ENCODE peak calls at places on chromosomes 1 and 21, in eight cellular contexts. J is right cardiac atrium; Y is CD8-positive, alpha-beta T cell; R is right lobe of liver; Z is endothelial cell of umbilical vein; B is body of pancreas; E is ascending aorta; O is lung. V is an unnamed sample.

GRCh38 chr1:28642847-28643635 is at the start of gene TAF12:
- DNase-seq in J (peak; percentile 91), Y (peak; percentile 95), R (peak; percentile 95), Z (peak; percentile 98), B (peak; percentile 95), E (peak; percentile 67), O (peak; percentile 90), V (peak; percentile 95)

GRCh38 chr1:43441166-43441893 is 12.4 kb downstream of the HYI start:
- DNase-seq in J (no peak), Y (no peak), R (no peak), Z (no peak), B (no peak), E (no peak), O (no peak), V (no peak)

GRCh38 chr1:63622847-63623566 is 29.8 kb downstream of the PGM1 start:
- DNase-seq in J (no peak), Y (no peak), R (no peak), Z (no peak), B (peak; percentile 18), E (no peak), O (no peak), V (no peak)

GRCh38 chr1:59289570-59289969 is 7.3 kb upstream of the FGGY start:
- DNase-seq in J (no peak), Y (no peak), R (no peak), Z (no peak), B (no peak), E (no peak), O (no peak), V (no peak)

GRCh38 chr1:147080013-147080661 is 92.1 kb downstream of the PRKAB2 start:
- DNase-seq in J (no peak), Y (no peak), R (no peak), Z (no peak), B (no peak), E (no peak), O (no peak), V (no peak)

GRCh38 chr1:89550995-89551394 is 26.4 kb downstream of the LRRC8B start:
- DNase-seq in J (no peak), Y (no peak), R (no peak), Z (no peak), B (no peak), E (no peak), O (no peak), V (no peak)

GRCh38 chr1:228405979-228406265 is 713 bp downstream of the TRIM11 start:
- DNase-seq in J (peak; percentile 23), Y (no peak), R (no peak), Z (no peak), B (no peak), E (no peak), O (no peak), V (no peak)

GRCh38 chr1:1074631-1075147 is 583 bp upstream of the RNF223 start:
- DNase-seq in J (peak; percentile 10), Y (no peak), R (peak; percentile 45), Z (no peak), B (no peak), E (no peak), O (no peak), V (no peak)

GRCh38 chr1:85569122-85569521 is 11.4 kb upstream of the CCN1 start:
- DNase-seq in J (no peak), Y (no peak), R (no peak), Z (peak; percentile 83), B (no peak), E (no peak), O (no peak), V (no peak)

GRCh38 chr21:37006521-37007291 is at the start of gene RIPPLY3:
- DNase-seq in J (no peak), Y (no peak), R (no peak), Z (no peak), B (no peak), E (no peak), O (no peak), V (no peak)

GRCh38 chr1:29475256-29475800 is 239.0 kb downstream of the PTPRU start:
- DNase-seq in J (no peak), Y (no peak), R (no peak), Z (no peak), B (no peak), E (no peak), O (no peak), V (no peak)

GRCh38 chr1:156694563-156694962 is 10.8 kb downstream of the CRABP2 start:
- DNase-seq in J (no peak), Y (no peak), R (no peak), Z (no peak), B (no peak), E (no peak), O (no peak), V (no peak)

GRCh38 chr1:68551459-68551858 is 54.6 kb upstream of the DEPDC1 start:
- DNase-seq in J (no peak), Y (no peak), R (no peak), Z (peak; percentile 38), B (no peak), E (no peak), O (no peak), V (no peak)

GRCh38 chr1:145740269-145740668 is 21.0 kb downstream of the CD160 start:
- DNase-seq in J (no peak), Y (no peak), R (no peak), Z (no peak), B (no peak), E (no peak), O (no peak), V (no peak)

GRCh38 chr1:24901791-24902470 is 28.1 kb downstream of the RUNX3 start:
- DNase-seq in J (no peak), Y (peak; percentile 45), R (peak; percentile 42), Z (no peak), B (no peak), E (no peak), O (no peak), V (no peak)

GRCh38 chr1:93615201-93616150 is 66.2 kb downstream of the BCAR3 start:
- DNase-seq in J (no peak), Y (no peak), R (no peak), Z (peak; percentile 28), B (no peak), E (no peak), O (no peak), V (peak; percentile 38)

GRCh38 chr1:204294371-204294770 is 65.4 kb downstream of the PLEKHA6 start:
- DNase-seq in J (peak; percentile 66), Y (no peak), R (no peak), Z (no peak), B (peak; percentile 45), E (no peak), O (no peak), V (no peak)

GRCh38 chr1:153566414-153567371 is 1.0 kb upstream of the S100A2 start:
- DNase-seq in J (peak; percentile 97), Y (peak; percentile 84), R (peak; percentile 85), Z (peak; percentile 96), B (peak; percentile 96), E (peak; percentile 97), O (peak; percentile 98), V (peak; percentile 98)

GRCh38 chr1:240093120-240093961 is 1.7 kb downstream of the FMN2 start:
- DNase-seq in J (no peak), Y (no peak), R (no peak), Z (no peak), B (no peak), E (no peak), O (no peak), V (no peak)

GRCh38 chr1:24875976-24876609 is 54.0 kb downstream of the RUNX3 start:
- DNase-seq in J (no peak), Y (no peak), R (no peak), Z (no peak), B (no peak), E (no peak), O (no peak), V (no peak)

GRCh38 chr1:103489881-103490280 is 35.6 kb upstream of the RNPC3 start:
- DNase-seq in J (no peak), Y (no peak), R (no peak), Z (no peak), B (no peak), E (no peak), O (no peak), V (no peak)

GRCh38 chr1:18640228-18641004 is 9.8 kb downstream of the PAX7 start:
- DNase-seq in J (no peak), Y (no peak), R (no peak), Z (no peak), B (no peak), E (no peak), O (no peak), V (no peak)
- H3K4me1 ChIP-seq in J (no peaks in the 10 kb centered on the region), Y (peaks cover 21% of the 10 kb centered on the region), R (no peaks in the 10 kb centered on the region), Z (no peaks in the 10 kb centered on the region), B (peaks cover 8% of the 10 kb centered on the region), E (no peaks in the 10 kb centered on the region), O (peaks cover 7% of the 10 kb centered on the region), V (no peaks in the 10 kb centered on the region)

GRCh38 chr1:16321176-16321867 is 31.0 kb downstream of the FBXO42 start:
- DNase-seq in J (no peak), Y (no peak), R (no peak), Z (no peak), B (no peak), E (no peak), O (no peak), V (no peak)
- H3K4me1 ChIP-seq in J (peaks cover 14% of the 10 kb centered on the region), Y (peaks cover 6% of the 10 kb centered on the region), R (no peaks in the 10 kb centered on the region), Z (peaks cover 3% of the 10 kb centered on the region), B (peaks cover 29% of the 10 kb centered on the region), E (peaks cover 78% of the 10 kb centered on the region), O (peaks cover 2% of the 10 kb centered on the region), V (no peaks in the 10 kb centered on the region)

GRCh38 chr1:161086457-161086856 is 2.9 kb downstream of the NECTIN4 start:
- DNase-seq in J (no peak), Y (no peak), R (no peak), Z (no peak), B (no peak), E (no peak), O (no peak), V (peak; percentile 41)
- H3K4me1 ChIP-seq in J (no peaks in the 10 kb centered on the region), Y (peaks cover 16% of the 10 kb centered on the region), R (no peaks in the 10 kb centered on the region), Z (no peaks in the 10 kb centered on the region), B (peaks cover 78% of the 10 kb centered on the region), E (no peaks in the 10 kb centered on the region), O (peaks cover 8% of the 10 kb centered on the region), V (peaks cover 3% of the 10 kb centered on the region)

DNA sequence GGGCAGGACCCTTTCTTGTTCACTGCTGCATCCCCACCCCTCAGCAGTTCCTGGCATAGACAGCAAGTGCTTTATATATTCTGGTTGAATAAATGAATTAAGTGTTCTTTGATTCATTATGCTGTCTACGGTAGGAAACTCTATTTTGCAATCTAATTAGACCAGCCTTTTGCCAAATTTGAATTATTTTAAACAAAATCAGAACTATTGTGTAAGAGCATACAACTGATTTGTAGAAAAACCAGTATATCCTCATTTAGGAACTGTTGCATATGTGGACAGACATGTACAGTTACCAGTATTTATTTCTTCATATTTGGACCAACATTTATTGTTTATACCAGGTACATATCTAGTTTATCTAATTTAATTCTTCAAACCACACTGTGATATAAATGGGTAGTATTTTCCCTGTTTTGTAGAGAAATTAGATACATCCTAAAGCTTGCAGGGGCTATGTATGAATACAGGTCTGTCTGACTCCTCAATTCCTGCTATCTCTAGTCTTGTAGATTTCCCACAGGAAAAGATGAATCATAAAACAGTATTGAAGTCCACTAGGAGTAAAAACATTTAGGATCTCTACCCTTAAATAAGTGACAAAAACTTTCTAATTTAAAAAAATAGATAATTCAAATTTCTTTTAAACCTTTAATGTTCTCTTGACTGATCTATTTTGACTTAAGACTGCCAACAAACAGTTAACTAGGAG is 10.4 kb downstream of the MGST3 start:
- DNase-seq in J (no peak), Y (no peak), R (no peak), Z (peak; percentile 44), B (no peak), E (no peak), O (no peak), V (no peak)
- H3K4me1 ChIP-seq in J (peaks cover 12% of the 10 kb centered on the region), Y (peaks cover 6% of the 10 kb centered on the region), R (no peaks in the 10 kb centered on the region), Z (peaks cover 15% of the 10 kb centered on the region), B (peaks cover 42% of the 10 kb centered on the region), E (peaks cover 30% of the 10 kb centered on the region), O (peaks cover 11% of the 10 kb centered on the region), V (no peaks in the 10 kb centered on the region)